ENCODE peak calls at places on chromosomes 16 and 17, in seven cellular contexts. V is mesenchymal stem cell, F is IMR-90, R is H9, O is mesendoderm, B is trophoblast cell, E is H1. C is an unnamed sample.

GRCh38 chr16:58409316-58409973 is 17.2 kb downstream of the GINS3 start:
- DNase-seq in V (no peak), F (peak), R (no peak), O (no peak), B (no peak), E (no peak), C (no peak)

GRCh38 chr16:14368399-14368798 is 261.7 kb downstream of the PARN start:
- DNase-seq in V (no peak), F (no peak), R (no peak), O (no peak), B (no peak), E (no peak), C (no peak)

GRCh38 chr17:49218941-49219913 is 8.7 kb downstream of the ABI3 start:
- DNase-seq in V (no peak), F (no peak), R (peak), O (no peak), B (peak), E (no peak), C (no peak)

GRCh38 chr17:1241904-1242303 is 28.3 kb upstream of the BHLHA9 start:
- DNase-seq in V (no peak), F (peak), R (no peak), O (no peak), B (no peak), E (no peak), C (no peak)

GRCh38 chr17:4535667-4536258 is 19.4 kb downstream of the MYBBP1A start:
- DNase-seq in V (no peak), F (no peak), R (no peak), O (peak), B (no peak), E (no peak), C (no peak)

GRCh38 chr16:31003744-31004143 is 6.7 kb downstream of the STX1B start:
- DNase-seq in V (no peak), F (no peak), R (no peak), O (no peak), B (no peak), E (no peak), C (no peak)

GRCh38 chr16:22425036-22425801 is 50.8 kb upstream of the CDR2 start:
- DNase-seq in V (no peak), F (no peak), R (no peak), O (no peak), B (no peak), E (no peak), C (no peak)

GRCh38 chr16:50301626-50302471 is 35.5 kb downstream of the ADCY7 start:
- DNase-seq in V (peak), F (peak), R (peak), O (no peak), B (peak), E (no peak), C (no peak)

GRCh38 chr17:8320990-8321389 is 10.9 kb downstream of the ARHGEF15 start:
- DNase-seq in V (no peak), F (no peak), R (no peak), O (no peak), B (no peak), E (no peak), C (no peak)

GRCh38 chr17:64938925-64939474 is 19.7 kb upstream of the LRRC37A3 start:
- DNase-seq in V (peak), F (peak), R (peak), O (peak), B (peak), E (peak), C (no peak)

GRCh38 chr17:64063766-64064224 is 43.4 kb upstream of the ICAM2 start:
- DNase-seq in V (peak), F (peak), R (peak), O (peak), B (peak), E (peak), C (peak)

GRCh38 chr16:30903596-30903995 is 7.2 kb downstream of the CTF1 start:
- DNase-seq in V (no peak), F (no peak), R (no peak), O (peak), B (no peak), E (no peak), C (no peak)

GRCh38 chr17:45785373-45786193 is 1.5 kb downstream of the CRHR1 start:
- DNase-seq in V (no peak), F (no peak), R (peak), O (peak), B (no peak), E (no peak), C (no peak)

GRCh38 chr16:89561195-89562026 is 929 bp downstream of the RPL13 start:
- DNase-seq in V (no peak), F (no peak), R (no peak), O (no peak), B (peak), E (no peak), C (no peak)

GRCh38 chr17:66967867-66968543 is 3.5 kb downstream of the CACNG4 start:
- DNase-seq in V (no peak), F (no peak), R (no peak), O (no peak), B (no peak), E (no peak), C (no peak)

GRCh38 chr17:49910094-49910857 is 58.7 kb upstream of the DLX4 start:
- DNase-seq in V (peak), F (no peak), R (peak), O (peak), B (no peak), E (no peak), C (no peak)

GRCh38 chr17:9772658-9773057 is 18.7 kb downstream of the DHRS7C start:
- DNase-seq in V (no peak), F (no peak), R (no peak), O (no peak), B (no peak), E (no peak), C (no peak)
- H3K4ac ChIP-seq in V (no peak), F (no peak), R (no peak), O (no peak), B (no peak), E (no peak), C (no peak)

GRCh38 chr16:11170201-11170600 is 85.8 kb downstream of the SOCS1 start:
- DNase-seq in V (no peak), F (no peak), R (no peak), O (no peak), B (no peak), E (no peak), C (no peak)
- H3K4ac ChIP-seq in V (no peak), F (no peak), R (no peak), O (no peak), B (no peak), E (no peak), C (no peak)

DNA sequence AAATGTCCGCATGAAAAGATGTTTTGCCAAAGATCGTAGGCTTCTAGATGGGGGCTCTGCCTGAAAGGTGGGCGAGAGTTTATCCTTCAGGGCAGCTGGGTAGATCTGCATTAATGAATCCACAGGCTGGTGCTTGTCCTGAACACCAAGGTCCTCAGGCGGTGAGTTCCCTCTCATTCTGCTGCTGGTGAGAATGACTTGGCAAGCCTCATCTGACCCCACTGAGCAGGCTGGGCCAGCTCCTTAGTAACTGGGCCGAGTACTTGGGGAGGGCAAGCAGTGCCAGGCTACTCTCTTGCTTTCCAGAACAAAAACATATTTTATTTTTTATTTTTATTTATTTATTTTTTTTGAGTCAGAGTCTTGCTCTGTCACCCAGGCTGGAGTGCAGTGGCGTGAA is 36.9 kb upstream of the MGAT5B start:
- DNase-seq in V (no peak), F (no peak), R (no peak), O (no peak), B (no peak), E (no peak), C (no peak)
- H3K4ac ChIP-seq in V (no peak), F (no peak), R (no peak), O (no peak), B (no peak), E (no peak), C (no peak)

GRCh38 chr16:68510775-68511174 is 28.3 kb upstream of the ZFP90 start:
- DNase-seq in V (no peak), F (no peak), R (no peak), O (no peak), B (no peak), E (no peak), C (no peak)

GRCh38 chr16:68512183-68512582 is 26.9 kb upstream of the ZFP90 start:
- DNase-seq in V (no peak), F (no peak), R (no peak), O (no peak), B (no peak), E (no peak), C (no peak)

GRCh38 chr16:68508013-68508412 is 31.1 kb upstream of the ZFP90 start:
- DNase-seq in V (no peak), F (no peak), R (no peak), O (no peak), B (no peak), E (no peak), C (no peak)

GRCh38 chr16:68508641-68509240 is 30.4 kb upstream of the ZFP90 start:
- DNase-seq in V (no peak), F (no peak), R (no peak), O (no peak), B (no peak), E (no peak), C (no peak)

DNA sequence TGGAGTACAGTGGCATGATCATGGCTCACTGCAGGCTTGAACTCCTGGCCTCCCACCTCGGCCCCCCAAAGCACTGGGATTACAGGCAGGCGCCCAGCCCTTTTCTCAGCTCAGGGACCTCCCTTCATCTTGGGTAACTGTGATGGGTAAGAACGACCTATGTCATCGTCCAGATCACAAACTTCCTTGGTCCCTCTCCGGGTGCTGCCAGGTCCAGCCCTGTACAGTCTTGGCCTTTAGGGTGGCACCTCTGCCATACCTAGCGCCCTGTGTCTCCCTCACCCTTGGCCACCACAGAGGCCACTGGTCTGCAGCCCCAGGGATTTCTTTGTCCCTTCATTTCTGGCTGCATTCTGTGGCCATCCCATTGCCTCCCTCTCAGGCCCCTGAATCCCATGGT is 29.7 kb upstream of the ZFP90 start:
- DNase-seq in V (no peak), F (no peak), R (no peak), O (no peak), B (no peak), E (no peak), C (no peak)
- H3K4ac ChIP-seq in V (no peak), F (no peak), R (no peak), O (no peak), B (no peak), E (no peak), C (no peak)

GRCh38 chr17:27601975-27602302 is 29.0 kb upstream of the LGALS9 start:
- DNase-seq in V (no peak), F (no peak), R (no peak), O (no peak), B (no peak), E (no peak), C (no peak)

GRCh38 chr17:27603870-27604794 is 26.9 kb upstream of the LGALS9 start:
- DNase-seq in V (no peak), F (no peak), R (no peak), O (no peak), B (peak), E (no peak), C (no peak)

GRCh38 chr17:27605409-27605808 is 25.6 kb upstream of the LGALS9 start:
- DNase-seq in V (no peak), F (no peak), R (no peak), O (no peak), B (no peak), E (no peak), C (no peak)

GRCh38 chr17:27602721-27603445 is 28.1 kb upstream of the LGALS9 start:
- DNase-seq in V (peak), F (peak), R (peak), O (peak), B (peak), E (peak), C (peak)

DNA sequence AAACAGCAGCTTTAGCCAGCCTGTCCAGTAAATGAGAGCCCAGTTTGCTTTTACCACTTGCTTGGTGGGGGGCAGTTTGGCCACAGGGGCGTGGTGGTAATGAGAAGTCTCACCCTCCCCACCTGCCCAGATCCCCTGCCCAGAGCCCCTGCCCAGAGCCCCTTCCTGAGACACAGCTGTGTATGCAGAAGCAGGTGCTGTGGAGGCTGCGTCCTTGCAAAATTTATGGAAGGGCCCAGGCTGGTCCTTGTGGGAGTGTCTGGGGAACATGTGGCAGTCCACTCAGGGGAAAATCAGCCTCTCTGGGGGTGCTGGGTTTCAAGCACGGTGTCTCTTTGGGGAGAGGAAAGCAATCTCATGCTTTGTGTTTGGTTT is 27.6 kb upstream of the LGALS9 start:
- DNase-seq in V (no peak), F (no peak), R (no peak), O (no peak), B (no peak), E (no peak), C (no peak)
- H3K4ac ChIP-seq in V (no peak), F (no peak), R (no peak), O (no peak), B (no peak), E (no peak), C (no peak)

GRCh38 chr17:81713556-81714411 is 1.7 kb downstream of the SLC25A10 start:
- DNase-seq in V (no peak), F (no peak), R (no peak), O (no peak), B (peak), E (no peak), C (no peak)
- H3K4ac ChIP-seq in V (no peak), F (no peak), R (no peak), O (no peak), B (no peak), E (no peak), C (no peak)

DNA sequence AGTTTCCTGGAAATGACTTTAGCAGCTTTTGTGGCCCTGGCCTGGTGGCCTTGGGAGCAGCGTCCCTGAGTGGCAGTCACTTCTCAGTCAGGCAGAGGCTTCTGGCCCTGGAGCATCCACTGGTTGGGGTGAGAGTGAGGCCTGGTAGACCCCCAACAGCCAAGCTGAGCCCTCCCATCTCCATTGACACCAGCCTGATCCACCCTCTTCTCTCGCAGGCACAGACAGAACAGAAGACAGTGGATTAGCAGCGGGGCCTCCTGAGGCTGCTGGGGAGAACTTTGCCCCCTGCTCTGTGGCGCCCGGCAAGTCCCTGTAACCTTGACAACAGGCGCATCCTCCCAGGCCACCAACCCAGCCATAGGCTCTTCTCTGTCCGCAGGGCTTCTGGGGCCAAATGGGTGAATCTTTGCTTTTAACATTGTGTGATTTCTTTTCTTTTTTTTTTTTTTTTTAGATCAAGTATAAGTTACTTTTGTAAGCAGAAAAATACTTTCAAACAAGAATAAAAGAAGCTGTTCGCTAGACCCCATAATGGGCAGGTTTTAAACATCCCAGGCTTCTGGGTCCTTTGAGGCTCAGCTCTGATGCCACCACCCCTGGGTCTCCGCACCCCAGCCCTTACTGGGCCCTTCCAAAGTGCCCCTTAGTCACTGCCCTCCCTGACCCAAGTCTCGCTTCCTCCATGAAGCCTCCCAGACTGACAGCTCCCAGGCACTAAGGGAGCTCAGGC is 12.7 kb upstream of the FLYWCH1 start:
- DNase-seq in V (no peak), F (no peak), R (no peak), O (no peak), B (no peak), E (no peak), C (no peak)
- H3K4ac ChIP-seq in V (no peak), F (no peak), R (no peak), O (no peak), B (no peak), E (no peak), C (no peak)

C was measured in neuronal stem cell.